ENCODE peak calls at places on chromosome 1, in eight cellular contexts. K, V, D, I, E, Y, L and Q are unnamed samples.

GRCh38 chr1:17274186-17275170 is 25.6 kb downstream of the PADI3 start:
- DNase-seq in I (no peak), K (peak; percentile 42), Y (no peak), L (peak; percentile 23), V (peak; percentile 57), E (peak; percentile 67), D (no peak), Q (peak; percentile 58)

GRCh38 chr1:25804964-25805862 is 5.2 kb downstream of the SELENON start:
- DNase-seq in K (no peak), E (no peak), Y (no peak), I (no peak), V (no peak), L (no peak), D (no peak), Q (peak; percentile 22)

GRCh38 chr1:241998412-241998921 is 431 bp downstream of the MAP1LC3C start:
- DNase-seq in Y (peak; percentile 80), L (peak; percentile 25), I (peak; percentile 74), D (peak; percentile 12), V (peak; percentile 84), E (peak; percentile 62), K (peak; percentile 60), Q (peak; percentile 88)

GRCh38 chr1:35637401-35637809 is 3.9 kb downstream of the PSMB2 start:
- DNase-seq in D (no peak), Y (no peak), I (no peak), L (no peak), E (no peak), K (no peak), V (peak; percentile 59), Q (peak; percentile 71)

GRCh38 chr1:12052997-12053686 is 10.0 kb upstream of the TNFRSF8 start:
- DNase-seq in E (no peak), I (peak; percentile 31), K (no peak), L (no peak), D (no peak), Y (no peak), V (peak; percentile 38), Q (no peak)

GRCh38 chr1:206012086-206012859 is 9.1 kb upstream of the RAB7B start:
- DNase-seq in K (peak; percentile 84), D (peak; percentile 17), L (peak; percentile 19), E (peak; percentile 68), V (no peak), I (peak; percentile 87), Y (peak; percentile 70), Q (no peak)

GRCh38 chr1:147076442-147076841 is 95.8 kb downstream of the PRKAB2 start:
- DNase-seq in K (no peak), Y (no peak), L (no peak), V (no peak), E (no peak), D (no peak), I (no peak), Q (no peak)

GRCh38 chr1:115280073-115280472 is 58.0 kb downstream of the NGF start:
- DNase-seq in V (peak; percentile 79), E (no peak), Y (peak; percentile 91), I (no peak), K (peak; percentile 17), D (no peak), L (no peak), Q (peak; percentile 84)

GRCh38 chr1:75708910-75709309 is 15.6 kb upstream of the ACADM start:
- DNase-seq in L (no peak), E (no peak), K (no peak), I (no peak), V (no peak), D (no peak), Y (no peak), Q (peak; percentile 26)

GRCh38 chr1:46030876-46031660 is 101.4 kb downstream of the PIK3R3 start:
- DNase-seq in D (no peak), E (no peak), I (no peak), Y (no peak), V (no peak), L (no peak), K (peak; percentile 55), Q (no peak)

DNA sequence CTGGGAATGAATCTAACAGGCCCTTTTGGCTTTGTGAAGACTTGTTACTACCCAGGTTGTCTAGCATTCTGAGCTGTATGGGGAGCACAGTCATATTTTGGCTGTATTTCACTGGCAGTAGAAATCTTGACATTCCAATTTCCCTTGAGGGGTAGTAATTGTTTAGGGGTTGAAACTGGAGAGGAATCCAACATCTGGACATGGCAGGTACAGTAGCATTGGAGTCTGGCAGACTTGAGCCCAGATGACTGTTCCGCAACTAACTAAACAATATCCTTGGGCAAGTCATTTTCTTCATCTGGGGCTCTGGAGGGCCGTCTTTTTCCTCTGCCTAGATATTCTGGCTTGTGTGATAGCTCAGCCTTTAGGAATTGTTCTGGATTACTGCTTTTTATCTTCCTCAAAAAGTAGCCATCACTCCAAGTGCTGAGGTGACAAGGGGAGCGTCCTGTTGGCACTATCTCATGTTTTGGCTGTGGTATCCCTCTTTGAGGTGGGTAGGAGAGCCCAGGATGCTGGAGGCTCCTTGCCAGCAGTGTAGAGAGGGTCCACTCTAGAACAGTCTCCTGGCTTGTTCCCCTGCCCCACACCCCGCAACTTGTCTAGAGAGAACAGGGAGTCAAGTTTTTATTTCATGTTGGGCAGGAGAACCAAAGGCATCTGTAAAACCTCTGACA is 22.7 kb upstream of the NBL1 start:
- DNase-seq in K (no peak), D (no peak), L (no peak), E (no peak), V (no peak), I (no peak), Y (no peak), Q (peak; percentile 65)
- H3K27ac ChIP-seq in K (no peak overlapping the region), D (no peak overlapping the region), L (no peak overlapping the region), E (no peak overlapping the region), V (no peak overlapping the region), I (no peak overlapping the region), Y (peak overlapping the region; percentile 26), Q (peak overlapping the region; percentile 79)

GRCh38 chr1:234715252-234715945 is 105.4 kb upstream of the IRF2BP2 start:
- DNase-seq in D (no peak), E (no peak), I (no peak), L (no peak), V (no peak), K (no peak), Y (no peak), Q (no peak)
- H3K27ac ChIP-seq in D (no peak overlapping the region), E (peak overlapping the region; percentile 80), I (peak overlapping the region; percentile 87), L (no peak overlapping the region), V (no peak overlapping the region), K (no peak overlapping the region), Y (peak overlapping the region; percentile 94), Q (no peak overlapping the region)

DNA sequence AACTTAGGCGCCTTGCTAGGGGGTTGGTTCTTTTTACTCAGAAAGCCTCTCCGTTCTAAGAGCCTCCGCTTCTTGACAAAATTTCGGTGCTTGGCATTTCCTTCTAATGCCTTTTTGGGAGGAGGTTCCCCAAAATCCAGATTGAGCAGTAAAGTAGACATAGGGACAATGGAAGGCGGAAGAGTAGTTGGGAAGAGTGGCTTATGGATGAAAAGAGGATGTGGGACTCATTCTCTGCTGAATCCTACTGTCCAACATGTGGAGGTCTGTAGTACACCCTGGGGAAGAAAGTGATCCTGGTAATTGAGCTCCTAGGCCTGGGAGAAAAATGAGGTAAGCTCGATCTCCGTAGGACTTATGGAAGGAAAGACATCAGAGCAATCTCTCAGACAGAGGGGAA is 777 bp upstream of the METTL25B start:
- DNase-seq in D (no peak), L (no peak), V (no peak), K (no peak), E (no peak), Y (no peak), I (no peak), Q (peak; percentile 22)
- H3K27ac ChIP-seq in D (no peak overlapping the region), L (peak overlapping the region; percentile 95), V (no peak overlapping the region), K (no peak overlapping the region), E (peak overlapping the region; percentile 94), Y (peak overlapping the region; percentile 100), I (peak overlapping the region; percentile 98), Q (peak overlapping the region; percentile 96)

GRCh38 chr1:23913212-23913880 is at the start of gene CNR2:
- DNase-seq in D (no peak), L (no peak), I (no peak), E (no peak), V (no peak), K (no peak), Y (no peak), Q (no peak)

GRCh38 chr1:23909412-23909811 is 3.8 kb downstream of the CNR2 start:
- DNase-seq in E (no peak), L (no peak), D (no peak), V (no peak), Y (no peak), I (no peak), K (no peak), Q (no peak)

GRCh38 chr1:23910144-23910543 is 3.0 kb downstream of the CNR2 start:
- DNase-seq in K (no peak), Y (no peak), L (no peak), V (no peak), E (no peak), I (no peak), D (no peak), Q (no peak)

GRCh38 chr1:23910553-23911246 is 2.5 kb downstream of the CNR2 start:
- DNase-seq in Y (no peak), E (no peak), I (no peak), D (no peak), L (no peak), K (no peak), V (no peak), Q (no peak)

DNA sequence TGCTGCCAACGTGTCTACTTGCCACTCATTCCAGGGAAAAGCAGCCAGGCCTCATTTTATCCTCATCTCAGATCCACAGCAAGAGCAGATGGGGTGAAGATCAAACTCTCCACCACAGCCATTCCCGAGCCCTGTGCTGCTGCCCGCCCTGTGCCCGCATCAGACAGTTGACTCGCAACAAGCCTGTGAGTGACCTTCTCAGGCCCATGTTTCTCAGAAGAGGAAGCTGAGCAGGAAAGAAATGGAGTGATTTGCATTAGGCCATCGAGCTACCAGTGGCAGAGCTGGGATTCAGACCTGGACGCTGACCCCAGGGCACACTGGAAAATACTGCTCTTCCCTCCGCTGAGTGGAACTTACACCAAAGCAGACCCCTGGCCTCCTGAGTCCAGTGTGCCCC is 1.2 kb downstream of the CNR2 start:
- DNase-seq in E (no peak), K (no peak), V (no peak), Y (no peak), L (no peak), D (no peak), I (no peak), Q (no peak)
- H3K27ac ChIP-seq in E (no peak overlapping the region), K (no peak overlapping the region), V (no peak overlapping the region), Y (no peak overlapping the region), L (no peak overlapping the region), D (no peak overlapping the region), I (no peak overlapping the region), Q (no peak overlapping the region)